ENCODE peak calls at places on chromosome 5, in nine cellular contexts. S is endothelial cell of umbilical vein, G is breast epithelium, Z is HCT116, X is HepG2, B is stomach, I is transverse colon, O is K562, E is GM23338. M is an unnamed sample.

GRCh38 chr5:100575815-100576214 is 40.6 kb downstream of the FAM174A start:
- DNase-seq in S (peak; percentile 79), G (no peak), Z (no peak), X (no peak), B (no peak), I (no peak), O (no peak), E (no peak), M (no peak)

GRCh38 chr5:107576155-107576554 is 94.6 kb downstream of the EFNA5 start:
- DNase-seq in S (peak; percentile 65), G (no peak), Z (no peak), X (no peak), B (no peak), I (no peak), O (no peak), E (no peak), M (no peak)

GRCh38 chr5:171681667-171682066 is 104.0 kb upstream of the SMIM23 start:
- DNase-seq in S (peak; percentile 62), G (no peak), Z (no peak), X (no peak), B (no peak), I (no peak), O (no peak), E (no peak), M (no peak)

GRCh38 chr5:41707853-41708603 is 162.2 kb downstream of the OXCT1 start:
- DNase-seq in S (peak; percentile 57), G (no peak), Z (peak; percentile 21), X (peak; percentile 10), B (no peak), I (no peak), O (peak; percentile 31), E (peak; percentile 78), M (no peak)

GRCh38 chr5:80963521-80963895 is 3.3 kb downstream of the RASGRF2 start:
- DNase-seq in S (no peak), G (no peak), Z (no peak), X (no peak), B (no peak), I (no peak), O (no peak), E (no peak), M (no peak)

GRCh38 chr5:173868096-173868879 is 19.9 kb upstream of the CPEB4 start:
- DNase-seq in S (no peak), G (peak; percentile 47), Z (no peak), X (peak; percentile 43), B (peak; percentile 77), I (no peak), O (no peak), E (no peak), M (peak; percentile 82)

GRCh38 chr5:54443264-54443663 is 12.2 kb upstream of the HSPB3 start:
- DNase-seq in S (peak; percentile 51), G (no peak), Z (peak; percentile 8), X (peak; percentile 15), B (no peak), I (no peak), O (peak; percentile 22), E (peak; percentile 57), M (no peak)

GRCh38 chr5:173907686-173908371 is 19.7 kb downstream of the CPEB4 start:
- DNase-seq in S (no peak), G (peak; percentile 72), Z (no peak), X (no peak), B (no peak), I (no peak), O (no peak), E (no peak), M (no peak)

GRCh38 chr5:3456121-3456681 is 139.4 kb upstream of the IRX1 start:
- DNase-seq in S (no peak), G (peak; percentile 62), Z (no peak), X (no peak), B (no peak), I (no peak), O (no peak), E (no peak), M (no peak)

GRCh38 chr5:163369986-163370385 is 67.4 kb upstream of the CCNG1 start:
- DNase-seq in S (no peak), G (no peak), Z (no peak), X (no peak), B (no peak), I (no peak), O (no peak), E (no peak), M (no peak)

GRCh38 chr5:155983954-155984353 is 343.0 kb upstream of the SGCD start:
- DNase-seq in S (no peak), G (no peak), Z (no peak), X (no peak), B (no peak), I (no peak), O (no peak), E (no peak), M (no peak)

GRCh38 chr5:120415985-120416384 is 48.1 kb upstream of the PRR16 start:
- DNase-seq in S (no peak), G (no peak), Z (no peak), X (no peak), B (no peak), I (no peak), O (no peak), E (peak; percentile 19), M (no peak)

GRCh38 chr5:127563133-127563532 is 45.7 kb downstream of the PRRC1 start:
- DNase-seq in S (no peak), G (no peak), Z (no peak), X (no peak), B (no peak), I (no peak), O (no peak), E (no peak), M (no peak)

GRCh38 chr5:127565586-127566270 is 48.3 kb downstream of the PRRC1 start:
- DNase-seq in S (no peak), G (no peak), Z (no peak), X (no peak), B (no peak), I (no peak), O (no peak), E (no peak), M (no peak)

GRCh38 chr5:127561254-127561653 is 43.8 kb downstream of the PRRC1 start:
- DNase-seq in S (no peak), G (no peak), Z (no peak), X (no peak), B (no peak), I (no peak), O (no peak), E (no peak), M (no peak)

GRCh38 chr5:127564002-127564769 is 46.7 kb downstream of the PRRC1 start:
- DNase-seq in S (peak; percentile 67), G (peak; percentile 21), Z (peak; percentile 48), X (peak; percentile 57), B (peak; percentile 55), I (peak; percentile 36), O (peak; percentile 48), E (peak; percentile 88), M (peak; percentile 60)

DNA sequence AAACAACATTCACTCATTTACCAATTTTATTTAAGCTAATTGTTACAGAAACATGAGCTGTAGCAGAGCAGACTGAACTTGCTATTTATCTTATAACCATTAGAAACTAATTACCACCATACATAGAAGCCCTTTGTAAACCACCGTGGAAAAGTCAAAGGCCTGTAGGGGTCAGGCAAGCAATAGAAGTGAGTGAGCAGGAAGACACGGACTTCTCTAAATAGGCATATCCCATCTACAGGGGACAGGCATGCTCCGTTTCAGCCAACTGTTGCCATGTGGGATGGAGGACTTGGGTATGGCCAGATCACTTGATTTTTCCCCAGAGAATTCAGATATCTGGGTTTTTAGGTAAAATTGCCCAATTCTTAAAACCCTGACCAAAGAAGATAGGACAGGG is 44.8 kb downstream of the PRRC1 start:
- DNase-seq in S (peak; percentile 12), G (no peak), Z (no peak), X (peak; percentile 16), B (no peak), I (no peak), O (peak; percentile 12), E (peak; percentile 73), M (no peak)
- TF ChIP-seq CTCF in S (peak; percentile 5), G (no peak), Z (peak; percentile 48), X (peak; percentile 48), B (no peak), I (peak; percentile 13), O (peak; percentile 52), E (peak; percentile 74), M (no peak)

GRCh38 chr5:170552486-170553122 is 48.8 kb downstream of the KCNIP1 start:
- DNase-seq in S (peak; percentile 41), G (peak; percentile 36), Z (no peak), X (no peak), B (peak; percentile 51), I (peak; percentile 62), O (no peak), E (peak; percentile 68), M (no peak)

GRCh38 chr5:170551622-170552021 is 47.8 kb downstream of the KCNIP1 start:
- DNase-seq in S (no peak), G (no peak), Z (no peak), X (no peak), B (no peak), I (no peak), O (no peak), E (no peak), M (no peak)

GRCh38 chr5:170557314-170557713 is 53.5 kb downstream of the KCNIP1 start:
- DNase-seq in S (no peak), G (no peak), Z (no peak), X (no peak), B (no peak), I (no peak), O (no peak), E (no peak), M (no peak)

GRCh38 chr5:170553218-170553617 is 49.4 kb downstream of the KCNIP1 start:
- DNase-seq in S (no peak), G (no peak), Z (no peak), X (no peak), B (no peak), I (no peak), O (no peak), E (no peak), M (no peak)

GRCh38 chr5:170554566-170555267 is 50.9 kb downstream of the KCNIP1 start:
- DNase-seq in S (no peak), G (no peak), Z (no peak), X (no peak), B (no peak), I (peak; percentile 19), O (no peak), E (no peak), M (no peak)
- TF ChIP-seq POLR2AphosphoS5 in S (no peak), G (no peak), Z (no peak), X (no peak), B (no peak), I (no peak), O (no peak), E (no peak), M (no peak)

GRCh38 chr5:34905564-34905963 is 9.7 kb downstream of the RAD1 start:
- DNase-seq in S (peak; percentile 26), G (no peak), Z (no peak), X (no peak), B (no peak), I (no peak), O (no peak), E (peak; percentile 46), M (no peak)
- TF ChIP-seq CTCF in S (peak; percentile 34), G (no peak), Z (peak; percentile 44), X (peak; percentile 39), B (no peak), I (no peak), O (peak; percentile 73), E (peak; percentile 71), M (peak; percentile 16)

DNA sequence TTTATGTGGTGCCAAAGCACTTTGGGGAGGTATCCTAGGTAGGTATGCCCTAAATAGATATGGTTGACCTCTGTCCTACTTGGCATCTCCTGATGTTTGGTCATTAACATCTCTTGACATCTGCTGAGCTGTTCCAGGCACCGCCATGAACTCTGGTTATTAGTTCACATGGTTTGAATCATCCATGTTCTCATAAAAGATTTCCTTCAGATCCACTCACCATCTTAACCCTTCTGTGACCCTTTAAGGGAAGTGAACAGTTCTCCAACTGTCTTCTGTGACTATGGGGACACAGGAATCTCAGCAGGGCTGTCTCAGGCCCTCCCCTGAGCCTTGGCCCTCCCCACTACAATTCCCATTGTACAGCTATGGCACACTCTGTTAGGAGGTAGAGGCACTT is 167.7 kb downstream of the CDH6 start:
- DNase-seq in S (no peak), G (no peak), Z (no peak), X (no peak), B (no peak), I (no peak), O (no peak), E (no peak), M (no peak)
- TF ChIP-seq POLR2AphosphoS5 in S (no peak), G (no peak), Z (no peak), X (no peak), B (no peak), I (peak; percentile 82), O (no peak), E (no peak), M (no peak)

M was measured in prostate gland.